ENCODE peak calls at places on chromosomes 13 and 19, in five cellular contexts. L, I, T, K and R are unnamed samples. For H3K36me3, the result is how much of the 10 kb centered on the place peaks cover.

GRCh38 chr19:19485161-19485997 is 30.0 kb downstream of the TSSK6 start:
- DNase-seq in L (no peak), I (peak), T (no peak), K (no peak), R (no peak)

GRCh38 chr19:45294291-45295029 is 28.2 kb downstream of the CKM start:
- DNase-seq in L (no peak), I (no peak), T (no peak), K (no peak), R (peak)

GRCh38 chr19:1455336-1456120 is 5.6 kb downstream of the APC2 start:
- DNase-seq in L (peak), I (no peak), T (peak), K (peak), R (peak)

GRCh38 chr13:36530050-36530789 is 97.9 kb downstream of the CCNA1 start:
- DNase-seq in L (no peak), I (peak), T (no peak), K (no peak), R (no peak)

GRCh38 chr13:26695891-26696311 is 64.7 kb downstream of the GPR12 start:
- DNase-seq in L (no peak), I (no peak), T (no peak), K (no peak), R (peak)

GRCh38 chr13:98774776-98775175 is 22.3 kb upstream of the SLC15A1 start:
- DNase-seq in L (no peak), I (no peak), T (no peak), K (no peak), R (no peak)

GRCh38 chr13:80040977-80041310 is 300.0 kb downstream of the SPRY2 start:
- DNase-seq in L (no peak), I (no peak), T (no peak), K (no peak), R (no peak)

GRCh38 chr13:19155321-19155861 is 26.2 kb downstream of the TUBA3C start:
- DNase-seq in L (no peak), I (no peak), T (no peak), K (peak), R (no peak)

GRCh38 chr13:111920306-111920931 is 146.5 kb upstream of the SOX1 start:
- DNase-seq in L (no peak), I (no peak), T (no peak), K (peak), R (no peak)
- TF ChIP-seq CTCF in L (no peak), I (no peak), T (no peak), K (no peak), R (no peak)

DNA sequence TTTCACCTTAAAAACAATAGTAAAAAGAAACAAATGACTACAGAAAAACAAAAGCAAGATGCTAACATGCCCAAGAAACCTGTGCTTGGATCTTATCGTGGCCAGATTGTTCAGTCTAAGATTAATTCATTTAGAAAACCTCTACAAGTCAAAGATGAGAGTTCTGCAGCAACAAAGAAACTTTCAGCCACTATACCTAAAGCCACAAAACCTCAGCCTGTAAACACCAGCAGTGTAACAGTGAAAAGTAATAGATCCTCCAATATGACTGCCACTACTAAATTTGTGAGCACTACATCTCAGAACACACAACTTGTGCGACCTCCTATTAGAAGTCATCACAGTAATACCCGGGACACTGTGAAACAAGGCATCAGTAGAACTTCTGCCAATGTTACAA is 6.0 kb downstream of the CKAP2 start:
- DNase-seq in L (no peak), I (no peak), T (no peak), K (no peak), R (no peak)
- H3K36me3 ChIP-seq in L (under half), I (under half), T (under half), K (under half), R (under half)

GRCh38 chr13:94431987-94432386 is 47.5 kb downstream of the DCT start:
- DNase-seq in L (no peak), I (no peak), T (no peak), K (no peak), R (no peak)

GRCh38 chr13:94435604-94436226 is 43.8 kb downstream of the DCT start:
- DNase-seq in L (no peak), I (peak), T (no peak), K (no peak), R (no peak)

GRCh38 chr13:94427313-94427712 is 52.2 kb downstream of the DCT start:
- DNase-seq in L (no peak), I (no peak), T (no peak), K (no peak), R (peak)

GRCh38 chr13:94433055-94433947 is 46.2 kb downstream of the DCT start:
- DNase-seq in L (no peak), I (no peak), T (peak), K (no peak), R (peak)

DNA sequence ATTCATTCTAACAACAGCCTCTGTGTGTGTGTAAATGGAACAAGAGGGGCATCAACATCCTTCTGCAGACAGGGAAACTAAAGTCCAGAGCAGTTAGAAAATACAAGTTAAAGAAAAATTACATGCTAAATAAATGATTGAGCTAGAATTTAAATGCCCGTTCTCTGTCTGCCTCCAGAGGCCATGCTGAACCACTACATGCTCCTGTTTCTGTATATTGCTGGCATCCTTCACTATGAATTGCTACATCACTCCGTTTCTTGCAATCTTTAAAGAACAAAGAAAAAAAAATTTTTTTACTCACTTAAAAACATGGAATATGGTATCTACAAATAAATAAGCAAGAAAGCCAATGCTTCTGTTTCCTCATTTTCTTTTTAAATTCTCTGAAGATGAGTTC is 47.9 kb downstream of the DCT start:
- DNase-seq in L (no peak), I (no peak), T (no peak), K (no peak), R (no peak)
- TF ChIP-seq CTCF in L (no peak), I (peak), T (no peak), K (no peak), R (peak)

GRCh38 chr19:11027381-11027780 is 61.9 kb upstream of the LDLR start:
- DNase-seq in L (no peak), I (no peak), T (no peak), K (no peak), R (no peak)
- H3K36me3 ChIP-seq in L (under half), I (under half), T (under half), K (half or more), R (half or more)

DNA sequence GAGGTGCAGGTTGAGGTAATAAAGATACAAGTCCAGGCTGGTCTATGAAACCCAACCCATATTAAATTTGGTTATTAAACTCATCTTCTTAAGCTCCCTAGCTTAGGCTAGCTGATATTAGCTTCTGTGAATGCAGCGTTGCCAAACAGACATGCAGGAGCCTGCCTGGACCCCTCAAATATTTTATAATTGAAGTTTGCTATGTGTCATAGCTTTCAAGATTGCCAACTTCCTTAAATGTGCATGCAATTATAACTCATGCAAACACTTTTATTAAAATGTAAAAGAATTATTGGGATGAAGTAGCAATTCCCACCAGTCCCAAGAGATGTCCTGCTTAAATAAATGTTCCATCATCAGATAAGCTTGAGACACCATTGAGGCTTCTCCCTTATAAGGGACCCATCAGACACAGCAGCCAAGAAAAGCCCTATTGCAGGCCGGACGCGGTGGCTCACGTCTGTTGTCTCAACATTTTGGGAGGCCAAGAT is 51.3 kb downstream of the MBNL2 start:
- DNase-seq in L (no peak), I (peak), T (no peak), K (no peak), R (no peak)
- TF ChIP-seq CTCF in L (no peak), I (no peak), T (no peak), K (no peak), R (no peak)

DNA sequence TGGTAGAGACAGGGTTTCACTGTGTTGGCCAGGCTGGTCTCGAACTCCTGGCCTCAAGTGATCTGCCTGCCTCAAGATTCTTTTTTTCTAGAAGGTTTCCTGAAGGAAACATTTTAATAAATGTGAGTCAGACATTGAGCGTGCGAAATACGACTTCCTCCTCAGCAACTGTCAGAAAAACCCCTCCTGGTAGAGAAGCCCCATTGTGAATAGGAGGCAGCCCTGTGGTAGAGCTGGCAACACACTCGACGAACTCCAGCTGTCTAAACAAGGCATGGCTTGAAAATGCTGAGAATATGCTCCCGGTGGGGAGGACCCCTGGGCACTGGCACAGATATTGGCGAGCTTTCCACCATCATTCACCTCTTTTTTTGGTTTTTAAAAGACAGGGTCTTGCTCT is 9.8 kb downstream of the ZNF333 start:
- DNase-seq in L (no peak), I (no peak), T (no peak), K (no peak), R (no peak)
- H3K36me3 ChIP-seq in L (under half), I (under half), T (under half), K (half or more), R (under half)

GRCh38 chr13:43961909-43962308 is 82.2 kb downstream of the LACC1 start:
- DNase-seq in L (no peak), I (no peak), T (no peak), K (no peak), R (peak)

GRCh38 chr13:43965446-43965845 is 85.7 kb downstream of the LACC1 start:
- DNase-seq in L (no peak), I (no peak), T (no peak), K (no peak), R (no peak)

GRCh38 chr13:43959291-43959690 is 79.6 kb downstream of the LACC1 start:
- DNase-seq in L (no peak), I (no peak), T (no peak), K (no peak), R (no peak)

GRCh38 chr13:43964698-43965097 is 85.0 kb downstream of the LACC1 start:
- DNase-seq in L (no peak), I (no peak), T (no peak), K (no peak), R (no peak)

DNA sequence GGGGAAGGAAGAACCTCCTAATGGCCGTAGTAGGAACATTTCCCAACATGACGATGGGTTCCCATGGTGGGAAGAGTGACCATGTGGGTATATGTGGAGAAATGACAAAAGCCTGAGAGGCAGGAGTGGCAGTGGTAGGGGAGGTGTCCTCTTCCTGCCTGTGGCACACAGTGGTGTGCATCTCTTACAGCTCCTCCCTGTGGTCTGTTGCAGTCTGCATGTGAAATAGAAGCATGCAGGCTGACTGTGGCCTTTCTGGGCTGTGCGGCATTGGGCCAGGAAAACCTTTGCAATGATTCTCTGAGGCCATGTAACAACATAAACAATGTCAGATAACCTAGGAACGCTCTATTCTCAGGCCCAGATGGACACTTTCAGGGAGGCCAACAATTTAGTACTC is 84.0 kb downstream of the LACC1 start:
- DNase-seq in L (no peak), I (no peak), T (no peak), K (no peak), R (no peak)
- TF ChIP-seq CTCF in L (no peak), I (no peak), T (no peak), K (no peak), R (peak)